ENCODE peak calls at places on chromosomes 16 and 17, in six cellular contexts. One of them, this sample, is unnamed.

GRCh38 chr16:52405441-52405840 is 141.5 kb downstream of the TOX3 start:
- DNase-seq in upper lobe of right lung: no peak
- DNase-seq in Calu3: no peak
- DNase-seq in HAP-1: no peak
- DNase-seq in HS-5: no peak
- DNase-seq in heart left ventricle: no peak
- DNase-seq in this sample: peak; percentile 16

GRCh38 chr17:48981927-48982539 is 13.6 kb upstream of the GIP start:
- DNase-seq in Calu3: no peak
- DNase-seq in HAP-1: no peak
- DNase-seq in upper lobe of right lung: no peak
- DNase-seq in heart left ventricle: no peak
- DNase-seq in HS-5: no peak
- DNase-seq in this sample: no peak

GRCh38 chr17:48498168-48498840 is 32.5 kb downstream of the HOXB1 start:
- DNase-seq in Calu3: peak; percentile 57
- DNase-seq in HS-5: no peak
- DNase-seq in upper lobe of right lung: no peak
- DNase-seq in HAP-1: no peak
- DNase-seq in heart left ventricle: no peak
- DNase-seq in this sample: no peak

GRCh38 chr17:73476890-73477350 is 165.1 kb upstream of the CDC42EP4 start:
- DNase-seq in HAP-1: no peak
- DNase-seq in heart left ventricle: peak; percentile 65
- DNase-seq in HS-5: no peak
- DNase-seq in Calu3: no peak
- DNase-seq in upper lobe of right lung: no peak
- DNase-seq in this sample: no peak

GRCh38 chr17:51640108-51640622 is 379.8 kb downstream of the UTP18 start:
- DNase-seq in upper lobe of right lung: no peak
- DNase-seq in HAP-1: peak; percentile 19
- DNase-seq in Calu3: no peak
- DNase-seq in heart left ventricle: no peak
- DNase-seq in HS-5: no peak
- DNase-seq in this sample: peak; percentile 55

GRCh38 chr17:28549274-28550132 is 2.9 kb downstream of the UNC119 start:
- DNase-seq in upper lobe of right lung: no peak
- DNase-seq in heart left ventricle: no peak
- DNase-seq in HS-5: no peak
- DNase-seq in HAP-1: no peak
- DNase-seq in Calu3: no peak
- DNase-seq in this sample: no peak

GRCh38 chr16:8641671-8642070 is 20.2 kb downstream of the METTL22 start:
- DNase-seq in Calu3: no peak
- DNase-seq in upper lobe of right lung: no peak
- DNase-seq in HAP-1: no peak
- DNase-seq in HS-5: no peak
- DNase-seq in heart left ventricle: no peak
- DNase-seq in this sample: no peak

GRCh38 chr16:85829751-85830445 is 30.4 kb downstream of the COX4I1 start:
- DNase-seq in Calu3: no peak
- DNase-seq in HAP-1: no peak
- DNase-seq in HS-5: no peak
- DNase-seq in upper lobe of right lung: peak; percentile 82
- DNase-seq in heart left ventricle: peak; percentile 50
- DNase-seq in this sample: no peak

GRCh38 chr17:77089118-77089477 is 51.7 kb upstream of the SEC14L1 start:
- DNase-seq in Calu3: peak; percentile 9
- DNase-seq in heart left ventricle: no peak
- DNase-seq in HS-5: no peak
- DNase-seq in upper lobe of right lung: no peak
- DNase-seq in HAP-1: no peak
- DNase-seq in this sample: no peak

GRCh38 chr16:48447940-48448536 is 62.8 kb upstream of the SIAH1 start:
- DNase-seq in upper lobe of right lung: no peak
- DNase-seq in HAP-1: no peak
- DNase-seq in Calu3: no peak
- DNase-seq in heart left ventricle: no peak
- DNase-seq in HS-5: no peak
- DNase-seq in this sample: no peak

GRCh38 chr17:2770129-2770528 is 20.7 kb upstream of the CCDC92B start:
- DNase-seq in upper lobe of right lung: no peak
- DNase-seq in heart left ventricle: no peak
- DNase-seq in HS-5: no peak
- DNase-seq in Calu3: no peak
- DNase-seq in HAP-1: no peak
- DNase-seq in this sample: no peak

GRCh38 chr17:40284085-40284713 is 3.5 kb upstream of the CDC6 start:
- DNase-seq in heart left ventricle: no peak
- DNase-seq in HAP-1: no peak
- DNase-seq in HS-5: peak; percentile 38
- DNase-seq in upper lobe of right lung: no peak
- DNase-seq in Calu3: peak; percentile 100
- DNase-seq in this sample: peak; percentile 99

GRCh38 chr16:1666316-1666715 is 11.8 kb upstream of the JPT2 start:
- DNase-seq in HAP-1: no peak
- DNase-seq in heart left ventricle: no peak
- DNase-seq in Calu3: no peak
- DNase-seq in upper lobe of right lung: no peak
- DNase-seq in HS-5: no peak
- DNase-seq in this sample: no peak

GRCh38 chr17:74599531-74599939 is 7.5 kb upstream of the CD300LD start:
- DNase-seq in HS-5: no peak
- DNase-seq in HAP-1: no peak
- DNase-seq in Calu3: no peak
- DNase-seq in upper lobe of right lung: no peak
- DNase-seq in heart left ventricle: no peak
- DNase-seq in this sample: peak; percentile 6

GRCh38 chr16:84608281-84608680 is 9.6 kb downstream of the COTL1 start:
- DNase-seq in upper lobe of right lung: no peak
- DNase-seq in Calu3: no peak
- DNase-seq in HS-5: no peak
- DNase-seq in heart left ventricle: no peak
- DNase-seq in HAP-1: no peak
- DNase-seq in this sample: no peak

GRCh38 chr17:72713701-72714100 is 378.8 kb downstream of the SLC39A11 start:
- DNase-seq in HAP-1: no peak
- DNase-seq in heart left ventricle: no peak
- DNase-seq in HS-5: no peak
- DNase-seq in upper lobe of right lung: no peak
- DNase-seq in Calu3: no peak
- DNase-seq in this sample: no peak

GRCh38 chr17:10521949-10522348 is 3.6 kb upstream of the MYH1 start:
- DNase-seq in upper lobe of right lung: no peak
- DNase-seq in HAP-1: no peak
- DNase-seq in heart left ventricle: no peak
- DNase-seq in HS-5: no peak
- DNase-seq in Calu3: no peak
- DNase-seq in this sample: no peak

GRCh38 chr16:58339452-58339938 is 44.7 kb upstream of the PRSS54 start:
- DNase-seq in Calu3: peak; percentile 11
- DNase-seq in HAP-1: no peak
- DNase-seq in heart left ventricle: peak; percentile 32
- DNase-seq in upper lobe of right lung: no peak
- DNase-seq in HS-5: no peak
- DNase-seq in this sample: no peak